ENCODE peak calls at places on chromosome 1, in nine cellular contexts. O is left lung, D is SJSA1, L is IMR-90, S is right atrium auricular region, B is upper lobe of right lung, H is neural progenitor cell, J is kidney, R is adrenal gland. E is an unnamed sample. For H3K4me1 and H3K36me3, the result is how much of the 10 kb centered on the place peaks cover.

GRCh38 chr1:66370462-66370907 is 163.5 kb upstream of the SGIP1 start:
- DNase-seq in S (no peak), B (no peak), J (no peak), L (no peak), H (no peak), D (no peak), R (no peak), O (no peak), E (no peak)

GRCh38 chr1:68121536-68121935 is 71.1 kb upstream of the DIRAS3 start:
- DNase-seq in B (no peak), J (no peak), H (no peak), S (no peak), D (no peak), L (peak), R (no peak), O (no peak), E (no peak)

GRCh38 chr1:85550784-85551516 is 29.6 kb upstream of the CCN1 start:
- DNase-seq in S (no peak), R (no peak), L (peak), H (no peak), D (peak), J (no peak), B (no peak), O (no peak), E (no peak)

GRCh38 chr1:214102907-214103306 is 115.1 kb downstream of the PROX1 start:
- DNase-seq in S (no peak), D (peak), R (peak), O (no peak), L (peak), H (peak), J (no peak), B (no peak), E (no peak)

GRCh38 chr1:89525169-89525855 is 683 bp downstream of the LRRC8B start:
- DNase-seq in D (no peak), J (no peak), H (peak), S (no peak), R (peak), O (peak), B (peak), L (no peak), E (peak)

GRCh38 chr1:77076759-77077158 is 142.5 kb downstream of the PIGK start:
- DNase-seq in B (no peak), H (no peak), S (no peak), J (no peak), L (no peak), O (no peak), D (no peak), R (no peak), E (peak)

GRCh38 chr1:1781526-1781903 is 3.2 kb upstream of the NADK start:
- DNase-seq in H (no peak), L (no peak), J (peak), O (no peak), R (no peak), S (no peak), D (no peak), B (no peak), E (no peak)

GRCh38 chr1:53604291-53604919 is 134.6 kb downstream of the GLIS1 start:
- DNase-seq in D (no peak), B (no peak), O (no peak), S (no peak), R (no peak), H (no peak), J (no peak), L (no peak), E (no peak)

GRCh38 chr1:212638419-212639151 is 30.0 kb downstream of the ATF3 start:
- DNase-seq in O (no peak), J (no peak), L (peak), D (no peak), S (no peak), B (no peak), R (no peak), H (no peak), E (no peak)

GRCh38 chr1:212640223-212640885 is 31.8 kb downstream of the ATF3 start:
- DNase-seq in H (no peak), D (peak), S (no peak), L (no peak), J (no peak), B (no peak), R (no peak), O (no peak), E (peak)

GRCh38 chr1:212634252-212634651 is 25.7 kb downstream of the ATF3 start:
- DNase-seq in R (no peak), H (no peak), D (no peak), B (no peak), O (no peak), J (no peak), L (no peak), S (no peak), E (no peak)

GRCh38 chr1:212635141-212635601 is 26.6 kb downstream of the ATF3 start:
- DNase-seq in D (no peak), S (no peak), O (no peak), B (peak), R (no peak), J (no peak), H (no peak), L (peak), E (no peak)

DNA sequence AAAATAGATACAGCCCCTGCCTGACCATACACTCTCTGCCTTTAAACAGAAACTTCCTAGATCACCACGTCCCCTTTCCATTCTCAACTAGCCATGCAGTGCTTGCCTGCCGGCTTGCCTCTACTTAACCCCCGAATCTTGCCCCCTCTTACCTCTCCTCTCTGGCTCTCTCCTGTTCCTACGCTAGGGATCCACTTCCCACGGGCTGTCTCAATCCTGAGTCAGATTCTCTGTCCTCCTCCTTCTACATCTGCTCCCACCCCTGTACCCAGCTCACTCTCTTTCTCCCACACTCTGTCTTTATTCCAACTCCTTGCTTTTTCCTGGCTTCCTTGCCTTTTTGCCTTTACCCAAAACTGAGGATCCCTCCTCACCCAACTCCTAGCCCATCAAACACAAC is 29.3 kb downstream of the ATF3 start:
- DNase-seq in H (no peak), B (no peak), D (no peak), O (no peak), S (no peak), R (no peak), L (peak), J (no peak), E (no peak)
- H3K4me1 ChIP-seq in H (under half), B (under half), D (under half), O (under half), S (under half), R (under half), L (under half), J (under half), E (under half)

GRCh38 chr1:43432171-43432860 is 21.4 kb downstream of the HYI start:
- DNase-seq in L (no peak), H (no peak), R (no peak), J (peak), D (no peak), B (peak), S (no peak), O (no peak), E (no peak)
- H3K4me3 ChIP-seq in L (no peak), H (no peak), R (no peak), J (no peak), D (no peak), B (no peak), S (no peak), O (no peak), E (no peak)

DNA sequence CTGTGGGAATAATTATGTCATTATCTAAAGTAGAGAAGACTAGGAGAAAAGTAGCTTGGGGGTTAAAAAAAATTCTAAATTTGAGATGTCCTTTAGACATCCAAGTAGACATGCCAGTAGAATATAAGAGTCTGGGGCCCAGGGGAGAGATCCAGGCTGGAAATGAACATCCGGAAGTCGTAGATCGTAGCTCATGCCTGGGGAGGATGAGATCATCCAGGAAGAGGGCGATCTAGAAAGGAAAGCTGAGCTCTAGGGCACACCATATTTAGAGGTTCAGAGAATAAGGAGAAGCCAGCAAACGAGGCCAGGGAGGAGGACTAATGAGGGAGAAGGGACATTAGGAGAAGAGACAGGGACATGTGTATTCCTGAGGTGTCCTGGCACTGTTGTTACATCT is 12.2 kb downstream of the NGF start:
- DNase-seq in S (no peak), D (no peak), O (no peak), H (no peak), B (no peak), J (no peak), R (no peak), L (no peak), E (no peak)
- H3K36me3 ChIP-seq in S (under half), D (under half), O (under half), H (under half), B (under half), J (under half), R (under half), L (under half), E (under half)

GRCh38 chr1:41690331-41690730 is 205.8 kb upstream of the EDN2 start:
- DNase-seq in R (no peak), B (peak), O (no peak), H (no peak), D (no peak), J (peak), L (no peak), S (no peak), E (no peak)

GRCh38 chr1:41695118-41695517 is 210.6 kb upstream of the EDN2 start:
- DNase-seq in R (peak), D (no peak), J (peak), O (no peak), L (no peak), H (no peak), S (no peak), B (peak), E (no peak)

GRCh38 chr1:41689596-41689995 is 205.1 kb upstream of the EDN2 start:
- DNase-seq in H (no peak), L (no peak), R (peak), D (no peak), B (peak), O (no peak), J (peak), S (no peak), E (no peak)

GRCh38 chr1:41689139-41689538 is 204.7 kb upstream of the EDN2 start:
- DNase-seq in S (no peak), R (no peak), J (peak), B (peak), D (no peak), O (no peak), H (no peak), L (no peak), E (no peak)

DNA sequence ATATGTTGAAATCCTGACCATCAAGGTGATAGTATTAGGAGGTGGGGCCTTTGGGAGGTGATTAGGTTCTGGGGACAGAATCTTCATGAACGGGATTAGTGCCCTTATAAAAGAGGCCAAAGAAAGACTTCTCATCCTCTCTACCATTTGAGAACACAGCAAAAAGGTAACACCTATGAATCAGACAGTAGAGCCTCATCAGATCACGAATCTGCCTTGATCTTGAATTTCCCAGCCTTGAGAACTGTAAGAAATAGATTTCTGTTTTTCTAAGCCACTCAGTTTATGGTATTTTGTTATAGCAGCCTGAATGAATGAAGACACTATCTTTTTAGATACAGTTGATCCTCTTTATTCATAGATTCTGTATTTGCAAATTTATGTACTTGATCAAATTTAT is 206.9 kb upstream of the EDN2 start:
- DNase-seq in R (no peak), H (no peak), L (no peak), S (no peak), B (no peak), D (no peak), J (no peak), O (no peak), E (no peak)
- H3K4me1 ChIP-seq in R (under half), H (under half), L (under half), S (under half), B (under half), D (under half), J (under half), O (under half), E (under half)

GRCh38 chr1:112704908-112705627 is 1.9 kb downstream of the RHOC start:
- DNase-seq in L (peak), J (peak), D (peak), R (peak), S (peak), H (peak), O (peak), B (peak), E (peak)
- H3K4me3 ChIP-seq in L (peak), J (peak), D (peak), R (no peak), S (peak), H (peak), O (peak), B (peak), E (peak)

GRCh38 chr1:114448370-114448769 is 62.6 kb downstream of the TRIM33 start:
- DNase-seq in S (no peak), J (no peak), L (no peak), H (no peak), D (no peak), R (no peak), B (no peak), O (no peak), E (no peak)
- H3K36me3 ChIP-seq in S (under half), J (under half), L (under half), H (under half), D (under half), R (under half), B (under half), O (under half), E (under half)

GRCh38 chr1:28239004-28239403 is 3.1 kb downstream of the ATP5IF1 start:
- DNase-seq in D (no peak), L (no peak), O (no peak), B (no peak), S (no peak), H (no peak), R (no peak), J (no peak), E (no peak)
- H3K4me1 ChIP-seq in D (under half), L (under half), O (under half), B (under half), S (under half), H (under half), R (under half), J (under half), E (under half)

DNA sequence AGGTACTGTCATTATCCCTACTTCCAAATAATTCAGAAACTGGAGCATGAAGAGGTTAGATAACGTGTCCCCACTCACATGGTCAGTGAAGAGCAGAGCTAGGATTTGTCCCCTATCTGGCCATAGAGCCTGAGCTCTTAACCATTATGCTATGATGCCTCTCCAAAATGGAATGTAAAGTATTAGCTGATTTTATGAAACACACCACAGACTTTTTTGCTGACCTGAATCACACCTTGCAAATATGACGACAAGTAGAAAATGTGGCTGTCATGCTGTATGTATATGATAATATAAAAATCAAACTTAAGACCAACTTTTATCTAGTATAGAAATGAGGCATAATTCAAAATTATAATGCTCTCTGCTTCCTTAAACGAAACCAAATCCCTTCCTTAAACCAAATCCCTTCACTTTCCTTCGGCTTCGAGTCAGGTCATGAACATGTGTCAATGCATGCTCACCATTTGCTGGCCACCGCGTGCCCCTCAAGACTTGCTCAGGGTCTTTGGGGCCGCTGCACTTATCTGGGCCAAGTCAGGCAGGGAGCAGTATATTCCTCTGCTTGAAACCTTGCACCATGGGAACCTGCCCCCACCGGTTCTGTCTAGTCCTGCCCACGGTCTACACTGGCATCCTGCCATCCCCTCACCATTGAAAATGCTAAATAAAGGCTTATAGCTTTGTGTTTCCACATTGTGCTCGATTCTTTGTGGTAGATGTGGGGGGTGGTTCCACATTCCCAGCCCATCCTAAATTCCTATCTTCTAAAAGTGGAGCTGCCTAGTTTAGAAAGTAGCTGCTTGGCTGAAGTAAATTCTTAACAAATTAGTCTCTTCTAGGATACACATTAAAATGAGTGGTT is 1.6 kb upstream of the TMCC2 start:
- DNase-seq in J (no peak), O (no peak), R (no peak), L (no peak), B (no peak), D (peak), S (no peak), H (no peak), E (no peak)
- H3K4me3 ChIP-seq in J (no peak), O (no peak), R (no peak), L (no peak), B (no peak), D (no peak), S (no peak), H (no peak), E (peak)

GRCh38 chr1:70431874-70432273 is 20.8 kb downstream of the CTH start:
- DNase-seq in D (no peak), L (no peak), S (no peak), J (no peak), O (no peak), B (no peak), H (no peak), R (no peak), E (no peak)
- H3K36me3 ChIP-seq in D (under half), L (under half), S (under half), J (under half), O (under half), B (under half), H (under half), R (under half), E (under half)